ENCODE peak calls at places on chromosomes 6 and 20, in four cellular contexts. G, C, J and S are unnamed samples.

GRCh38 chr20:17500826-17501225 is 30.4 kb downstream of the BFSP1 start:
- DNase-seq in G (no peak), C (no peak), J (no peak), S (no peak)

GRCh38 chr6:30816791-30817739 is 67.3 kb upstream of the DDR1 start:
- DNase-seq in G (no peak), C (no peak), J (no peak), S (no peak)

GRCh38 chr6:169253745-169254238 is at the start of gene THBS2:
- DNase-seq in G (peak), C (no peak), J (peak), S (peak)

GRCh38 chr6:10177703-10178102 is 237.2 kb downstream of the TFAP2A start:
- DNase-seq in G (no peak), C (no peak), J (no peak), S (no peak)

GRCh38 chr20:62186887-62187866 is 4.3 kb downstream of the MTG2 start:
- DNase-seq in G (peak), C (no peak), J (no peak), S (no peak)

GRCh38 chr6:49552596-49552995 is 2.1 kb downstream of the C6orf141 start:
- DNase-seq in G (no peak), C (no peak), J (no peak), S (no peak)

GRCh38 chr6:2477723-2478122 is 232.3 kb upstream of the GMDS start:
- DNase-seq in G (no peak), C (no peak), J (no peak), S (no peak)

GRCh38 chr20:49675368-49676151 is 38.1 kb downstream of the B4GALT5 start:
- DNase-seq in G (no peak), C (no peak), J (peak), S (peak)

GRCh38 chr20:62576815-62577214 is 65.5 kb upstream of the SLCO4A1 start:
- DNase-seq in G (no peak), C (no peak), J (no peak), S (no peak)

GRCh38 chr6:155171109-155171746 is 92.6 kb upstream of the CLDN20 start:
- DNase-seq in G (peak), C (no peak), J (no peak), S (peak)

GRCh38 chr6:166008441-166009369 is 158.9 kb downstream of the TBXT start:
- DNase-seq in G (peak), C (no peak), J (no peak), S (peak)

GRCh38 chr6:38391206-38391908 is 248.4 kb downstream of the BTBD9 start:
- DNase-seq in G (peak), C (no peak), J (no peak), S (no peak)

GRCh38 chr6:163195721-163196691 is 218.5 kb upstream of the QKI start:
- DNase-seq in G (no peak), C (no peak), J (no peak), S (no peak)

GRCh38 chr6:131660195-131660594 is 23.1 kb downstream of the ENPP3 start:
- DNase-seq in G (peak), C (no peak), J (no peak), S (no peak)

GRCh38 chr6:137233561-137234504 is 14.6 kb upstream of the IFNGR1 start:
- DNase-seq in G (peak), C (peak), J (no peak), S (peak)

GRCh38 chr20:19932170-19932667 is 84.9 kb upstream of the NAA20 start:
- DNase-seq in G (peak), C (no peak), J (no peak), S (no peak)

GRCh38 chr20:63508072-63508768 is 9.3 kb upstream of the EEF1A2 start:
- DNase-seq in G (no peak), C (no peak), J (no peak), S (no peak)

GRCh38 chr6:21586760-21587181 is 6.8 kb upstream of the SOX4 start:
- DNase-seq in G (no peak), C (peak), J (no peak), S (no peak)

GRCh38 chr6:144778773-144779531 is 493.8 kb downstream of the UTRN start:
- DNase-seq in G (no peak), C (no peak), J (no peak), S (no peak)

GRCh38 chr6:41689171-41690008 is 46.0 kb downstream of the TFEB start:
- DNase-seq in G (peak), C (no peak), J (no peak), S (no peak)

GRCh38 chr6:16669227-16669626 is 92.0 kb downstream of the ATXN1 start:
- DNase-seq in G (peak), C (no peak), J (peak), S (peak)

GRCh38 chr6:20279608-20280287 is 67.5 kb upstream of the MBOAT1 start:
- DNase-seq in G (no peak), C (no peak), J (no peak), S (no peak)

GRCh38 chr6:3744211-3744900 is 7.2 kb downstream of the PXDC1 start:
- DNase-seq in G (peak), C (no peak), J (peak), S (no peak)

GRCh38 chr6:12613819-12614218 is 102.7 kb upstream of the PHACTR1 start:
- DNase-seq in G (no peak), C (no peak), J (no peak), S (no peak)

GRCh38 chr20:43666376-43667328 is at the start of gene MYBL2:
- DNase-seq in G (peak), C (peak), J (peak), S (peak)
- H3K4me3 ChIP-seq in G (peak), C (peak), J (peak), S (peak)

GRCh38 chr6:143596857-143597256 is 80.9 kb upstream of the PHACTR2 start:
- DNase-seq in G (peak), C (peak), J (no peak), S (no peak)

GRCh38 chr6:143600821-143601220 is 76.9 kb upstream of the PHACTR2 start:
- DNase-seq in G (no peak), C (no peak), J (no peak), S (no peak)

GRCh38 chr6:143601501-143601900 is 76.3 kb upstream of the PHACTR2 start:
- DNase-seq in G (no peak), C (no peak), J (no peak), S (no peak)

GRCh38 chr6:143595256-143596036 is 82.3 kb upstream of the PHACTR2 start:
- DNase-seq in G (no peak), C (no peak), J (no peak), S (no peak)

DNA sequence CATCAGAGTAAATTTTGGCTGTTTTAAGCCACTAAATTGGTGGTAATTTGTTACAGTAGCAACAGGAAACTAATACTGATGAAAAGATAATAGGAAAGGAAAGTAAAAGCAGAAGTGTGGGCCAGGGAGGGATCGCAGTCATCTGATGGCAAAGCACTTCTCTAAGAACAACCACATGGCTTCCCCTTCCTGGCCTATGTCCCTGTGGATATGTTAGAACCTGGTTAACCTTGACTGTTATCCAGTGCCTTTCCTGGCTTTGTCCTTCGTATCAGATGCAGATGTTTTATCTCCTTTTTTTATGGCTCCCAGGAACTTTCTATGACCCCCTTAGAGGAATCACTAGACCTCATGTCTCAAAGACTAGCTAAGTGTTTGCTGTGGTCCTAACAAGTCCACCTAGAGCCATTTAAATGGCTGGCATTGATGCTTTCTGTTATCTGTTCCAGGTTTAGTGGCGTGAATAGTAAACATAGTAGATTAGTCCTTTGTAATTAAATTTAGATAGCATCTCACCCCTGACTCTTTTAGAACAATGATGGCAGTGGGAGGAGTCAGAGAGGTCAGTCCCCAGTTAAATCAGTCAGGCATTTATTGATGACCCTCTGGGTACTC is 79.2 kb upstream of the PHACTR2 start:
- DNase-seq in G (no peak), C (no peak), J (no peak), S (no peak)
- H3K4me3 ChIP-seq in G (no peak), C (no peak), J (no peak), S (no peak)

GRCh38 chr6:33028220-33028849 is 18.9 kb upstream of the HLA-DOA start:
- DNase-seq in G (no peak), C (no peak), J (no peak), S (no peak)

GRCh38 chr6:33034554-33034953 is 25.2 kb upstream of the HLA-DOA start:
- DNase-seq in G (no peak), C (no peak), J (no peak), S (no peak)

GRCh38 chr6:33029297-33030184 is 20.1 kb upstream of the HLA-DOA start:
- DNase-seq in G (peak), C (no peak), J (peak), S (no peak)

DNA sequence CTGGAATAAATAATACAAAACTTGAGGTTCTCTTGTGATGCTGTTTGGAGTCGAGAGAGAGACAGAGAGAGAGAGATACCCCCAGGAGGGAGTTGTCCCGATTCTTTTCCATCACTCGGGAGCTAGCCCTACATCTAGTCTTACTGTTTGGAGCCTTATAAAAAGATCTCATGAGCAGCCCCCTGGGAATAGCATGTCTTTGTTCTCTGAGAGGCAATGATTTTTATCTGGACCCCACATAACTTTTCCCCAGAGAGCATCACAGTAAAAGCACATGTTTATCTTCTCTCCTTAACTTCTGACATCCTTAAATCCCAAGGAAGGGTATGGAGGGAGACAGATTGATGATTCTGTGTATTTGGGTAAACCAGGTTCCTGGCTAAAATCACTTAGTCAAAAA is 20.9 kb upstream of the HLA-DOA start:
- DNase-seq in G (no peak), C (no peak), J (no peak), S (no peak)
- H3K4me3 ChIP-seq in G (no peak), C (no peak), J (no peak), S (no peak)

DNA sequence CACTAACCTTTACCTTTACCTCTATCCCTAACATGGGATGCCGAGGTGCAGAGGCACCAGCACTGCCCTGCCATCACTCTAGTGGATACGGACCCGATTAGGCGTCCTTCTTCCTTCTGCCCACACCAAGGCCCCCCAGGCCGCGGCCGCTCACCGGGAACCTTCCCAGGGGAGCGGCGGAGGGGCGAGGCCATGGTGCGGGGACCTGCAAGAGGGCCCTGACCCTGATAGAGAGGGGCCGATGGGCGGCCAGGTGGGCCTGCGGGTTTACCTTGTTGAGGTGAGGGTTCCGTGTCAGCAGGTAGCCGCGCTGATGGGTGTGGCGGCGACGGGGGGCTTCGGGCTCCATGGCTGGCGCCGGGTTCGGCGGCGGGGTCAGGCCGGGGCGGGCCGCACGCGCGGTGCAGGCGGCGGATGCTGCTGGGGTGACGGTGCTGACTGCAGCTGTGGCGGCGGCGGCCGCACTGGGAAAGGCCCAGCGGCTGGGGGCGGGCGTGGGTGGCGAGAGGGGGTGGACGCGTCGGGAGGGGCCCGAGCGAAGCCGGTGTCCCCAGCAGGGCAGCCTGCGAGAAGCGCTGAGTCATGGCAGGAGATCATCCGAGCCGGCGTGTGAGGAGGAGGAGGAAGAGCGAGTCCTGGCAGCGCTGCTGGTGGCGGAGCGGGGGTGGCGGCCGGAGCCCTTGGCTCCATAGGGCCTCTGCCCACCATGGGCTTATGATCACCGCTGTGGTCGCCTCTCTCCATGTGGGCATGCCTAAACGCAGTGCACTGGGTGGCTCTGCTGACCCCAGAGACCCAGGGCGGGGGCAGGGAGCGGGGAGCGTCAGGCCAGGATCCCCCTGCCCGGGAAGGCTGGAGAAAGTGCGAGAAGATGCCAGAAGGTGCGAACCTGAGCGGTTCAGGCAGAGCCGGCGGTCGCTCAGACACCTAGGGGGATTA is at the start of gene ME1:
- DNase-seq in G (peak), C (peak), J (peak), S (peak)
- H3K4me3 ChIP-seq in G (peak), C (peak), J (peak), S (peak)

DNA sequence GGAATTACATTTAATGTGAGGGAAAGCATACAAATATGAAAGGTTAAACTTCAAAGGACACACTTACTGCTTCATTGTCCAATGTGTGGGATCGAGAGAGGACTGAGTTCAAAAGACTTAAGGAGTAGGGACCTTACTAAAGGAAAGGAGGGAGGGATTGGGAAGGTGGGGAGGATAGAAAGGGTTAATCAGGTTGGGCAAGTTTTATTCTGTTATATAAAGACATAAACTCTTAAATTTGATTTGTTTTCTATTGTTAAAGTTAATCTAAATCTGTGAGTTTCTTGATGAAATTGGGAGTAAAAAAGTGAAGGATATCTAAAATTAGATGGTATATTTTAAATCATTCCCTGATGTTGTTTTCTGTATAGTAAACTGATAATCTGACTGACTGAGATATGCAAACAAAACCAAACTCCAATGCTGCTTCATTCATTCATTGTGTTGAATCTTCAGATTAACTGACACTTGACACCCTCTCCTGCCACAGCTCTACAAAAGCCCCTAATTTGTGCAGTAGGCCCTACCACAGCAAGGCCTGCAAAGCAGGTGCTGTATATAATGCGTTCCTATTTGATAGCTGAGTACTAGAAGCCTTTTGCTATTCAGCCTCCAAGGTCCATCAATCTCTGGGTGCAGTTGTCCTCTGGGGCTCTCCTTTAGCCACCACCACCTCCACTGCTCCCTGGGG is 1.3 kb upstream of the UBE2J1 start:
- DNase-seq in G (no peak), C (no peak), J (no peak), S (no peak)
- H3K4me3 ChIP-seq in G (no peak), C (peak), J (no peak), S (no peak)

GRCh38 chr6:139152088-139152891 is 17.4 kb downstream of the HECA start:
- DNase-seq in G (no peak), C (no peak), J (no peak), S (no peak)
- H3K4me3 ChIP-seq in G (no peak), C (no peak), J (no peak), S (no peak)

DNA sequence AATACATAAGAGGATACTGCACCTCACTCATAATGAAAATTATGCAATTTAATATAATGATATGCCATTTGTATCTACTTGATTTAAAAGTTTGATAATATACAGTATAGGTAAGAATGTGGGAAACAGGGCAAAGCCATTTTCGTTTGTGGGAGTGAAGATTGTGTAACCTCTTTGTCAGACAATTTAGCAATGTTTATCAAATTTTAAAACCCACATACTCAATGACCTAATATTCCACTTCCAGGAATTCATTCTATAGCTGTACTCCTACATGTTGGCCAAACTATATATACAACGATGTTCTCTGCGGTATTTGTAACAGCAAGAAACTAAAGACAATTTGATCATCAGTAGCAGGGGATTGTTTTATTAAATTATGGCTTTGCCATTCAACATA is 17.8 kb upstream of the FKBP5 start:
- DNase-seq in G (peak), C (no peak), J (no peak), S (no peak)
- H3K4me3 ChIP-seq in G (no peak), C (no peak), J (no peak), S (no peak)

GRCh38 chr20:842547-842940 is 9.0 kb downstream of the FAM110A start:
- DNase-seq in G (no peak), C (no peak), J (no peak), S (no peak)
- H3K4me3 ChIP-seq in G (no peak), C (no peak), J (no peak), S (no peak)

DNA sequence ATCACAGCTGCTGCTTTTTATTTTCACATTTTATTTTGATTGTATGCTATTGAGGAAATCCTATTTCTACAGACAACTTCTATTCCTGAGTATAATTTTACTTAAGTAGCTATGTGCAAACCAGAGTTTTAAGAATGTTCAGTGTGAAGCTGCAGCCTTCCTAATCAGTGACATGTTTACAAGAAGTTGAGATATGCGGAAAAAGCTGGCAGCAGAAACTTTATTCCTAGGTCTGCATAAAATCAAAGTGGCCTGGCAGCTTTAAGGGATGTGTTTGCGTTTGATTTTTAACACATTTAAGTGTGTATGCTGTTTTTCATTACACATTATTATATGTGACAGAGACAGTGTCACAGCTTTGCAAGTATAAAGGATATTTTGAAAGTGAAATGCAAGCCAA is 26.3 kb downstream of the MAPK14 start:
- DNase-seq in G (no peak), C (no peak), J (no peak), S (no peak)
- H3K4me3 ChIP-seq in G (no peak), C (no peak), J (no peak), S (no peak)